ENCODE peak calls at places on chromosome 1, in nine cellular contexts. H, R, U, O, I, Y, C, Q and X are unnamed samples.

GRCh38 chr1:44417351-44418021 is 12.4 kb downstream of the RNF220 start:
- DNase-seq in H (no peak), R (no peak), U (no peak), O (no peak), I (no peak), Y (peak; percentile 12), C (peak; percentile 76), Q (no peak), X (no peak)

GRCh38 chr1:113040041-113040440 is 33.0 kb upstream of the LRIG2 start:
- DNase-seq in H (no peak), R (no peak), U (no peak), O (no peak), I (no peak), Y (no peak), C (no peak), Q (no peak), X (no peak)

GRCh38 chr1:22527555-22528296 is 35.6 kb upstream of the EPHA8 start:
- DNase-seq in H (no peak), R (no peak), U (no peak), O (no peak), I (peak; percentile 33), Y (peak; percentile 75), C (no peak), Q (no peak), X (peak; percentile 36)

GRCh38 chr1:3292051-3292722 is 162.3 kb upstream of the ARHGEF16 start:
- DNase-seq in H (no peak), R (no peak), U (no peak), O (peak; percentile 41), I (no peak), Y (no peak), C (no peak), Q (no peak), X (no peak)

GRCh38 chr1:199691540-199691939 is 336.0 kb upstream of the NR5A2 start:
- DNase-seq in H (no peak), R (no peak), U (no peak), O (no peak), I (no peak), Y (peak; percentile 34), C (no peak), Q (no peak), X (no peak)

GRCh38 chr1:5975133-5975880 is 16.9 kb downstream of the NPHP4 start:
- DNase-seq in H (no peak), R (no peak), U (peak; percentile 68), O (no peak), I (no peak), Y (peak; percentile 10), C (peak; percentile 73), Q (peak; percentile 31), X (no peak)

GRCh38 chr1:7327849-7328248 is 443.2 kb upstream of the VAMP3 start:
- DNase-seq in H (no peak), R (no peak), U (no peak), O (no peak), I (no peak), Y (no peak), C (no peak), Q (no peak), X (no peak)

GRCh38 chr1:87295720-87296119 is 33.0 kb upstream of the LMO4 start:
- DNase-seq in H (no peak), R (no peak), U (no peak), O (no peak), I (no peak), Y (no peak), C (no peak), Q (no peak), X (no peak)

GRCh38 chr1:64019818-64020217 is 183.6 kb upstream of the UBE2U start:
- DNase-seq in H (no peak), R (no peak), U (no peak), O (no peak), I (peak; percentile 67), Y (no peak), C (peak; percentile 40), Q (no peak), X (no peak)

GRCh38 chr1:78688701-78689100 is 39.1 kb downstream of the IFI44 start:
- DNase-seq in H (no peak), R (no peak), U (no peak), O (no peak), I (no peak), Y (no peak), C (no peak), Q (no peak), X (no peak)

GRCh38 chr1:37420461-37420860 is 53.9 kb upstream of the ZC3H12A start:
- DNase-seq in H (no peak), R (no peak), U (no peak), O (no peak), I (no peak), Y (no peak), C (no peak), Q (no peak), X (no peak)

GRCh38 chr1:19976317-19977003 is 3.0 kb downstream of the PLA2G2A start:
- DNase-seq in H (no peak), R (no peak), U (no peak), O (no peak), I (no peak), Y (no peak), C (no peak), Q (no peak), X (no peak)

GRCh38 chr1:182147136-182147815 is 85.8 kb upstream of the ZNF648 start:
- DNase-seq in H (no peak), R (no peak), U (no peak), O (no peak), I (no peak), Y (no peak), C (no peak), Q (no peak), X (no peak)

GRCh38 chr1:47411441-47411840 is 4.6 kb upstream of the FOXE3 start:
- DNase-seq in H (no peak), R (no peak), U (no peak), O (no peak), I (no peak), Y (no peak), C (no peak), Q (no peak), X (no peak)

GRCh38 chr1:55650449-55650848 is 435.3 kb upstream of the USP24 start:
- DNase-seq in H (no peak), R (no peak), U (no peak), O (no peak), I (no peak), Y (no peak), C (no peak), Q (no peak), X (no peak)

GRCh38 chr1:210292276-210292851 is 36.3 kb upstream of the HHAT start:
- DNase-seq in H (no peak), R (peak; percentile 26), U (peak; percentile 62), O (peak; percentile 62), I (peak; percentile 79), Y (no peak), C (peak; percentile 61), Q (peak; percentile 27), X (no peak)

GRCh38 chr1:59814901-59815825 is at the start of gene HOOK1:
- DNase-seq in H (no peak), R (no peak), U (peak; percentile 23), O (no peak), I (no peak), Y (peak; percentile 41), C (peak; percentile 18), Q (peak; percentile 7), X (no peak)

GRCh38 chr1:36573445-36573844 is 90.7 kb upstream of the CSF3R start:
- DNase-seq in H (no peak), R (no peak), U (no peak), O (no peak), I (no peak), Y (no peak), C (no peak), Q (no peak), X (no peak)

GRCh38 chr1:172669011-172669410 is 10.1 kb downstream of the FASLG start:
- DNase-seq in H (no peak), R (no peak), U (no peak), O (no peak), I (no peak), Y (no peak), C (no peak), Q (no peak), X (no peak)

GRCh38 chr1:109392037-109392787 is 5.5 kb downstream of the SORT1 start:
- DNase-seq in H (no peak), R (no peak), U (no peak), O (peak; percentile 54), I (peak; percentile 82), Y (no peak), C (peak; percentile 57), Q (no peak), X (no peak)

GRCh38 chr1:17735791-17736190 is 19.3 kb upstream of the ACTL8 start:
- DNase-seq in H (no peak), R (no peak), U (no peak), O (no peak), I (no peak), Y (peak; percentile 5), C (no peak), Q (no peak), X (no peak)

GRCh38 chr1:26094677-26095383 is 16.8 kb upstream of the PDIK1L start:
- DNase-seq in H (no peak), R (peak; percentile 62), U (peak; percentile 19), O (peak; percentile 45), I (no peak), Y (peak; percentile 57), C (peak; percentile 15), Q (no peak), X (no peak)

GRCh38 chr1:200949626-200950025 is 54.9 kb downstream of the INAVA start:
- DNase-seq in H (no peak), R (peak; percentile 3), U (no peak), O (no peak), I (no peak), Y (no peak), C (no peak), Q (no peak), X (no peak)

GRCh38 chr1:227734546-227734857 is 600 bp downstream of the JMJD4 start:
- DNase-seq in H (no peak), R (no peak), U (no peak), O (no peak), I (no peak), Y (peak; percentile 34), C (no peak), Q (no peak), X (no peak)

GRCh38 chr1:203306089-203306969 is 1.0 kb downstream of the BTG2 start:
- DNase-seq in H (peak; percentile 24), R (peak; percentile 89), U (peak; percentile 76), O (peak; percentile 93), I (peak; percentile 98), Y (peak; percentile 44), C (peak; percentile 78), Q (no peak), X (no peak)

GRCh38 chr1:115300087-115300856 is 37.8 kb downstream of the NGF start:
- DNase-seq in H (no peak), R (no peak), U (no peak), O (no peak), I (no peak), Y (no peak), C (no peak), Q (no peak), X (no peak)